ENCODE peak calls at places on chromosomes 13 and 19, in nine cellular contexts. R, F, U, Y, K, M, B, T and O are unnamed samples. For H3K9me3 and H3K4me1, the result is how much of the 10 kb centered on the place peaks cover.

GRCh38 chr13:85616275-85616674 is 182.9 kb downstream of the SLITRK6 start:
- DNase-seq in R (no peak), F (no peak), U (no peak), Y (no peak), K (no peak), M (peak), B (no peak), T (no peak), O (no peak)

GRCh38 chr13:110415669-110416068 is 108.6 kb downstream of the COL4A2 start:
- DNase-seq in R (no peak), F (no peak), U (no peak), Y (no peak), K (no peak), M (no peak), B (no peak), T (no peak), O (no peak)

GRCh38 chr19:15649526-15649925 is 8.8 kb downstream of the CYP4F3 start:
- DNase-seq in R (no peak), F (no peak), U (no peak), Y (no peak), K (no peak), M (no peak), B (no peak), T (no peak), O (no peak)

GRCh38 chr13:105232403-105232802 is 1303.1 kb downstream of the EFNB2 start:
- DNase-seq in R (no peak), F (no peak), U (no peak), Y (no peak), K (no peak), M (no peak), B (no peak), T (peak), O (no peak)

GRCh38 chr13:31860002-31860401 is 120.7 kb downstream of the RXFP2 start:
- DNase-seq in R (no peak), F (no peak), U (no peak), Y (peak), K (peak), M (no peak), B (no peak), T (no peak), O (no peak)

GRCh38 chr13:43816401-43816889 is 29.7 kb upstream of the ENOX1 start:
- DNase-seq in R (no peak), F (no peak), U (no peak), Y (no peak), K (no peak), M (no peak), B (no peak), T (no peak), O (no peak)

GRCh38 chr19:49362926-49363264 is 679 bp upstream of the TEAD2 start:
- DNase-seq in R (no peak), F (peak), U (no peak), Y (peak), K (peak), M (no peak), B (no peak), T (peak), O (peak)

GRCh38 chr13:28819046-28819747 is 942 bp upstream of the MTUS2 start:
- DNase-seq in R (no peak), F (no peak), U (no peak), Y (no peak), K (no peak), M (peak), B (no peak), T (peak), O (no peak)

GRCh38 chr19:10835089-10835753 is 791 bp downstream of the TMED1 start:
- DNase-seq in R (no peak), F (no peak), U (no peak), Y (no peak), K (no peak), M (no peak), B (peak), T (no peak), O (no peak)

GRCh38 chr13:29545988-29546387 is 49.5 kb downstream of the SLC7A1 start:
- DNase-seq in R (no peak), F (no peak), U (no peak), Y (no peak), K (no peak), M (no peak), B (no peak), T (no peak), O (no peak)

GRCh38 chr19:13842294-13843103 is 34.4 kb upstream of the NANOS3 start:
- DNase-seq in R (peak), F (peak), U (peak), Y (peak), K (peak), M (peak), B (peak), T (peak), O (peak)

GRCh38 chr13:46622918-46623256 is 69.9 kb downstream of the LRCH1 start:
- DNase-seq in R (no peak), F (no peak), U (no peak), Y (no peak), K (no peak), M (peak), B (peak), T (peak), O (no peak)

GRCh38 chr13:78632956-78633355 is 26.0 kb downstream of the OBI1 start:
- DNase-seq in R (no peak), F (no peak), U (no peak), Y (no peak), K (no peak), M (no peak), B (no peak), T (no peak), O (no peak)

GRCh38 chr13:23667750-23668149 is 97.5 kb downstream of the TNFRSF19 start:
- DNase-seq in R (no peak), F (no peak), U (no peak), Y (no peak), K (no peak), M (no peak), B (no peak), T (no peak), O (no peak)

GRCh38 chr19:49453757-49454248 is 778 bp downstream of the ALDH16A1 start:
- DNase-seq in R (no peak), F (no peak), U (no peak), Y (no peak), K (no peak), M (no peak), B (no peak), T (peak), O (no peak)

GRCh38 chr19:30742981-30743380 is 370.8 kb downstream of the ZNF536 start:
- DNase-seq in R (no peak), F (no peak), U (no peak), Y (no peak), K (no peak), M (no peak), B (no peak), T (no peak), O (no peak)

GRCh38 chr13:97692628-97693027 is 258.7 kb downstream of the RAP2A start:
- DNase-seq in R (no peak), F (no peak), U (no peak), Y (no peak), K (no peak), M (no peak), B (no peak), T (peak), O (no peak)

GRCh38 chr19:42198676-42199439 is 18.6 kb downstream of the DEDD2 start:
- DNase-seq in R (peak), F (peak), U (peak), Y (no peak), K (peak), M (no peak), B (no peak), T (no peak), O (peak)

GRCh38 chr19:5719274-5719960 is 529 bp downstream of the LONP1 start:
- DNase-seq in R (peak), F (no peak), U (peak), Y (no peak), K (no peak), M (no peak), B (no peak), T (no peak), O (peak)

GRCh38 chr19:55902080-55902751 is 29.9 kb downstream of the NLRP13 start:
- DNase-seq in R (no peak), F (no peak), U (no peak), Y (no peak), K (no peak), M (no peak), B (no peak), T (no peak), O (no peak)

GRCh38 chr19:55907746-55908145 is 24.4 kb downstream of the NLRP13 start:
- DNase-seq in R (no peak), F (no peak), U (no peak), Y (no peak), K (no peak), M (no peak), B (no peak), T (no peak), O (no peak)

GRCh38 chr19:55909801-55910200 is 22.3 kb downstream of the NLRP13 start:
- DNase-seq in R (no peak), F (no peak), U (no peak), Y (no peak), K (no peak), M (no peak), B (no peak), T (no peak), O (no peak)

GRCh38 chr19:55912916-55913315 is 19.2 kb downstream of the NLRP13 start:
- DNase-seq in R (no peak), F (no peak), U (no peak), Y (no peak), K (no peak), M (no peak), B (no peak), T (no peak), O (no peak)

GRCh38 chr19:55907286-55907685 is 24.9 kb downstream of the NLRP13 start:
- DNase-seq in R (no peak), F (no peak), U (no peak), Y (no peak), K (no peak), M (no peak), B (no peak), T (no peak), O (no peak)
- H3K9me3 ChIP-seq in R (under half), F (under half), U (under half), Y (under half), K (under half), M (under half), B (under half), T (under half), O (under half)

DNA sequence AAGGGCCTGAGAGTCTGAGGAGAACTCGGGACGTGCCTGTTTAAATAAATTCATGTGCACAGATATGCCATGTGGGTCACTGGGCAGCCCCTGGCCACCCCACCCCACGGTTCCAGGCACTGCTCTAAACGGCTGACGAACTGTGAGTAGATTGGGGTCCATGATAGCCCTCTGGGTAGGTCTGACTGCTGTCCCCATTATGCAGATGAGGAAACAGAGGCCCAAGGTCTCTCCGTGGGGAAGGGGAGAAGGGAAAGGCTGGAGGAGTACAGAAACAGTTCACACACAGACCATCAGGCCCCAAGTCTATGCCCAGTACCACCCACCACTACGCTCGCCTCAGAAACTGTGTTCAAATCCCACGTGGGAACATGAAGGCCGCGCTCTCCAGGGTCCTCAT is 14.1 kb downstream of the ZNF787 start:
- DNase-seq in R (no peak), F (no peak), U (no peak), Y (no peak), K (no peak), M (no peak), B (no peak), T (no peak), O (no peak)
- H3K4me1 ChIP-seq in R (under half), F (under half), U (under half), Y (half or more), K (under half), M (under half), B (half or more), T (under half), O (under half)

DNA sequence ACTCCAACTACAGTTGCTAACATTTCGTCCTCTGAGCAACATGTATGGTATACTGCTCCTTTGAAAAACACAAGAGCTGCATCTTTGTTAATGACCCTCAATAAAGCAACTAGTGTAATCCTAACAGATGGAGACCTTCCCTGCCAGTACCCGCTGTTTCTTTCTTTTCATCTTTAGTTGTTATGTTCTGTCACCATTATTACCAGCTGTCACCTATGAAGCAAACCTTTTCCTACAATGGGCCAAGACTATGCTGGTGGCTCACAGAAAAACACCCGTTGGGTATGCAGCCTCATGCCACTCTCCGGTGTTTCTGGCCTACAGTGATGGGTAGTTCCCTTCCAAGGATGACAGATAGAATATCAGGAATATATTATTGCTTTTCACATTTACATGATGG is 29.7 kb upstream of the CYSLTR2 start:
- DNase-seq in R (no peak), F (no peak), U (no peak), Y (no peak), K (no peak), M (no peak), B (no peak), T (no peak), O (no peak)
- H3K9me3 ChIP-seq in R (under half), F (under half), U (under half), Y (under half), K (under half), M (under half), B (under half), T (under half), O (under half)

DNA sequence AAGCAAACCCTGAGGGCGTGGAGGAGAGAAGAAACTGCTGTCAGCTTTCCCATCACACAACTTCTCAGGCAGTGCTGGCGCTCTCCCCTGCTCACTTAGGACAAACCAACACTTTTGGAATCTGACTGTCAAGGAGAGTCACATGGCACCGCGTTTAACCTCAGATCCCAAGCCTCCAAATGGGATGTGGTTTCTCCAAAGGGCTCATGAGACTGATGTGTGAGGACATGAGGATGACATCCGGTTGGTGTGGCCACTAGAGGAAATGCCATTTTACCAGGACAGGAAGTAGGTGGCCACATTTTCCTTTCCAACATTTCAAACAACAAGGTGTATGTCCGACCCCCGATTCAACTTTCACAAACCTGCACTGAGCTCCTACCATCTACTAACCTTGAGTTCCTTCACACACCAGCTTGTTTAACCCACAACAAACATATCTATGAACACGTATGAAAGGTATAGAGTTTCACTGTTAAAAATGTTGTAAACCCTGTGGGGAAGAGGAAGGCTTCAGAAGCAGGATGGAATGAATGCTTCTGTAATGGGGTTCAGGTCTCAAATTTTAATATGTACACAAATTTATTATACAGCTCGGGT is 3.8 kb upstream of the DOCK9 start:
- DNase-seq in R (no peak), F (peak), U (no peak), Y (no peak), K (no peak), M (no peak), B (no peak), T (no peak), O (no peak)
- H3K4me1 ChIP-seq in R (under half), F (under half), U (half or more), Y (under half), K (under half), M (under half), B (under half), T (under half), O (under half)

GRCh38 chr19:37413243-37414084 is 42.6 kb downstream of the ZNF527 start:
- DNase-seq in R (no peak), F (no peak), U (no peak), Y (no peak), K (no peak), M (peak), B (no peak), T (peak), O (no peak)

GRCh38 chr19:37412700-37413099 is 41.8 kb downstream of the ZNF527 start:
- DNase-seq in R (no peak), F (no peak), U (no peak), Y (no peak), K (no peak), M (no peak), B (no peak), T (no peak), O (no peak)
- H3K9me3 ChIP-seq in R (half or more), F (half or more), U (half or more), Y (half or more), K (under half), M (under half), B (under half), T (under half), O (half or more)

GRCh38 chr13:33263484-33263883 is 22.1 kb downstream of the STARD13 start:
- DNase-seq in R (no peak), F (no peak), U (no peak), Y (no peak), K (no peak), M (no peak), B (no peak), T (no peak), O (no peak)

GRCh38 chr13:33262554-33262953 is 23.0 kb downstream of the STARD13 start:
- DNase-seq in R (no peak), F (no peak), U (no peak), Y (no peak), K (no peak), M (no peak), B (no peak), T (no peak), O (no peak)

GRCh38 chr13:33262997-33263396 is 22.6 kb downstream of the STARD13 start:
- DNase-seq in R (no peak), F (no peak), U (no peak), Y (no peak), K (no peak), M (no peak), B (no peak), T (no peak), O (no peak)

GRCh38 chr13:33261426-33262068 is 24.0 kb downstream of the STARD13 start:
- DNase-seq in R (no peak), F (no peak), U (no peak), Y (no peak), K (no peak), M (peak), B (no peak), T (no peak), O (peak)

DNA sequence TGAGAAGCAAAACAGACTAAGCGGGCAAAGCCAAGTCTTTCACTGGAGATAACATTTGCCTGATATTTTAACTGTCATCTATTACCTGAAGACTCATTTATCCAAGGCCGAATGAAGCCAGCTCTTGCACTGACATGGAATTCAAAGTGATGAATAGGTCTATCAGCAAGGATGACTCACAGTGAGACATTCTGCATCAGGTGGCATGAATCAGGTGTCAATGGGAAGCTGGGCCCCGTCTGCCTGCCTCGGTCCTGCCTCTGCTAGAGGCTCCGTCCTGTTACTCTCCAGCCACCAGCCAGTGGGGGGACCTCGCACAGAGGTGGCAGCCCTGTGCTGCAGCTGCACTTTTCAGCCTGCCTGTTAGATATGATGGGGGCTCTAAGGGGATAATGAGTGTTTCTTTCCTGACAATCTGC is 23.5 kb downstream of the STARD13 start:
- DNase-seq in R (no peak), F (no peak), U (no peak), Y (no peak), K (no peak), M (no peak), B (no peak), T (no peak), O (peak)
- H3K4me1 ChIP-seq in R (under half), F (under half), U (under half), Y (half or more), K (under half), M (under half), B (under half), T (under half), O (under half)

GRCh38 chr19:9547870-9548269 is 9.4 kb upstream of the ZNF426 start:
- DNase-seq in R (no peak), F (no peak), U (no peak), Y (no peak), K (no peak), M (no peak), B (no peak), T (no peak), O (no peak)

DNA sequence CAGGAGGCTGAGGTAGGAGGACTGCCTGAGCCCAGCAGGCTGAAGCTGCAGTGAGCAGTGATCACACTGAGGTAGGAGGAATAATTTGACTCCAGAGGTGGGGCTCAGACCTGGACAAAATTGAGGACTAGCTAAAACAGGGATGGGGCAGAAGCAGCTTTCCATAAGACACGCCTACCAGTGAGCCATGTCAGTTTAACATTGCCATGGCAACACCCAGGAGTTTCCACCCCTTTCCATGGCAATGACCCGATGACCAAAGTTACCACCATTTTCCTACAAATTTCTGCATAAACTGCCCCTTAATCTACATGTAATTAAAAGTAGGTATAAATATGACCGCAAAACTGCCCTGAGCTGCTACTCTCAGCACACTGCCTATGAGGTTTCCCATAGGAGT is 14.5 kb upstream of the ZNF426 start:
- DNase-seq in R (no peak), F (no peak), U (no peak), Y (no peak), K (no peak), M (no peak), B (no peak), T (no peak), O (no peak)
- H3K9me3 ChIP-seq in R (under half), F (under half), U (under half), Y (under half), K (under half), M (under half), B (under half), T (under half), O (under half)